ENCODE peak calls at places on chromosome 11, in six cellular contexts. One of them, this sample, is unnamed.

GRCh38 chr11:70490208-70490607 is 91.9 kb downstream of the CTTN start:
- DNase-seq in fibroblast of mammary gland: no peak
- DNase-seq in epithelial cell of esophagus: no peak
- DNase-seq in stimulated activated CD4-positive, alpha-beta T cell treated with anti-CD3 and anti-CD28 coated beads, Interleukin-2, amount 100 ng/mL, for 4 hours: no peak
- DNase-seq in naive thymus-derived CD8-positive, alpha-beta T cell: no peak
- DNase-seq in astrocyte of the spinal cord: no peak
- DNase-seq in this sample: no peak

GRCh38 chr11:35553831-35554230 is 28.4 kb upstream of the PAMR1 start:
- DNase-seq in fibroblast of mammary gland: peak; percentile 92
- DNase-seq in epithelial cell of esophagus: no peak
- DNase-seq in stimulated activated CD4-positive, alpha-beta T cell treated with anti-CD3 and anti-CD28 coated beads, Interleukin-2, amount 100 ng/mL, for 4 hours: no peak
- DNase-seq in naive thymus-derived CD8-positive, alpha-beta T cell: no peak
- DNase-seq in astrocyte of the spinal cord: peak; percentile 95
- DNase-seq in this sample: no peak

GRCh38 chr11:108324587-108324986 is 101.7 kb downstream of the ATM start:
- DNase-seq in fibroblast of mammary gland: peak; percentile 46
- DNase-seq in epithelial cell of esophagus: peak; percentile 29
- DNase-seq in stimulated activated CD4-positive, alpha-beta T cell treated with anti-CD3 and anti-CD28 coated beads, Interleukin-2, amount 100 ng/mL, for 4 hours: no peak
- DNase-seq in naive thymus-derived CD8-positive, alpha-beta T cell: no peak
- DNase-seq in astrocyte of the spinal cord: peak; percentile 30
- DNase-seq in this sample: peak; percentile 5

GRCh38 chr11:60944504-60945294 is 7.3 kb downstream of the SLC15A3 start:
- DNase-seq in fibroblast of mammary gland: no peak
- DNase-seq in epithelial cell of esophagus: no peak
- DNase-seq in stimulated activated CD4-positive, alpha-beta T cell treated with anti-CD3 and anti-CD28 coated beads, Interleukin-2, amount 100 ng/mL, for 4 hours: no peak
- DNase-seq in naive thymus-derived CD8-positive, alpha-beta T cell: no peak
- DNase-seq in astrocyte of the spinal cord: no peak
- DNase-seq in this sample: no peak

GRCh38 chr11:17673951-17674350 is 45.4 kb upstream of the MYOD1 start:
- DNase-seq in fibroblast of mammary gland: no peak
- DNase-seq in epithelial cell of esophagus: peak; percentile 22
- DNase-seq in stimulated activated CD4-positive, alpha-beta T cell treated with anti-CD3 and anti-CD28 coated beads, Interleukin-2, amount 100 ng/mL, for 4 hours: no peak
- DNase-seq in naive thymus-derived CD8-positive, alpha-beta T cell: no peak
- DNase-seq in astrocyte of the spinal cord: peak; percentile 33
- DNase-seq in this sample: peak; percentile 29

GRCh38 chr11:96332236-96332761 is 10.7 kb downstream of the MAML2 start:
- DNase-seq in fibroblast of mammary gland: no peak
- DNase-seq in epithelial cell of esophagus: peak; percentile 53
- DNase-seq in stimulated activated CD4-positive, alpha-beta T cell treated with anti-CD3 and anti-CD28 coated beads, Interleukin-2, amount 100 ng/mL, for 4 hours: no peak
- DNase-seq in naive thymus-derived CD8-positive, alpha-beta T cell: no peak
- DNase-seq in astrocyte of the spinal cord: no peak
- DNase-seq in this sample: no peak

GRCh38 chr11:110000045-110000502 is 93.1 kb upstream of the ZC3H12C start:
- DNase-seq in fibroblast of mammary gland: peak; percentile 93
- DNase-seq in epithelial cell of esophagus: peak; percentile 65
- DNase-seq in stimulated activated CD4-positive, alpha-beta T cell treated with anti-CD3 and anti-CD28 coated beads, Interleukin-2, amount 100 ng/mL, for 4 hours: no peak
- DNase-seq in naive thymus-derived CD8-positive, alpha-beta T cell: no peak
- DNase-seq in astrocyte of the spinal cord: peak; percentile 96
- DNase-seq in this sample: peak; percentile 73

GRCh38 chr11:33500865-33501479 is 199.7 kb downstream of the C11orf91 start:
- DNase-seq in fibroblast of mammary gland: peak; percentile 62
- DNase-seq in epithelial cell of esophagus: peak; percentile 63
- DNase-seq in stimulated activated CD4-positive, alpha-beta T cell treated with anti-CD3 and anti-CD28 coated beads, Interleukin-2, amount 100 ng/mL, for 4 hours: no peak
- DNase-seq in naive thymus-derived CD8-positive, alpha-beta T cell: no peak
- DNase-seq in astrocyte of the spinal cord: peak; percentile 63
- DNase-seq in this sample: peak; percentile 31

GRCh38 chr11:48103621-48104561 is 112.7 kb upstream of the OR4B1 start:
- DNase-seq in fibroblast of mammary gland: no peak
- DNase-seq in epithelial cell of esophagus: no peak
- DNase-seq in stimulated activated CD4-positive, alpha-beta T cell treated with anti-CD3 and anti-CD28 coated beads, Interleukin-2, amount 100 ng/mL, for 4 hours: no peak
- DNase-seq in naive thymus-derived CD8-positive, alpha-beta T cell: no peak
- DNase-seq in astrocyte of the spinal cord: no peak
- DNase-seq in this sample: peak; percentile 66

GRCh38 chr11:105045897-105046296 is 762 bp upstream of the CARD16 start:
- DNase-seq in fibroblast of mammary gland: peak; percentile 44
- DNase-seq in epithelial cell of esophagus: peak; percentile 29
- DNase-seq in stimulated activated CD4-positive, alpha-beta T cell treated with anti-CD3 and anti-CD28 coated beads, Interleukin-2, amount 100 ng/mL, for 4 hours: no peak
- DNase-seq in naive thymus-derived CD8-positive, alpha-beta T cell: no peak
- DNase-seq in astrocyte of the spinal cord: no peak
- DNase-seq in this sample: no peak

GRCh38 chr11:104763930-104764717 is 134.1 kb downstream of the CASP12 start:
- DNase-seq in fibroblast of mammary gland: no peak
- DNase-seq in epithelial cell of esophagus: no peak
- DNase-seq in stimulated activated CD4-positive, alpha-beta T cell treated with anti-CD3 and anti-CD28 coated beads, Interleukin-2, amount 100 ng/mL, for 4 hours: no peak
- DNase-seq in naive thymus-derived CD8-positive, alpha-beta T cell: no peak
- DNase-seq in astrocyte of the spinal cord: no peak
- DNase-seq in this sample: no peak

GRCh38 chr11:1619449-1619848 is 2.5 kb downstream of the KRTAP5-4 start:
- DNase-seq in fibroblast of mammary gland: no peak
- DNase-seq in epithelial cell of esophagus: no peak
- DNase-seq in stimulated activated CD4-positive, alpha-beta T cell treated with anti-CD3 and anti-CD28 coated beads, Interleukin-2, amount 100 ng/mL, for 4 hours: no peak
- DNase-seq in naive thymus-derived CD8-positive, alpha-beta T cell: no peak
- DNase-seq in astrocyte of the spinal cord: no peak
- DNase-seq in this sample: peak; percentile 23

GRCh38 chr11:86193297-86194095 is 51.1 kb upstream of the EED start:
- DNase-seq in fibroblast of mammary gland: peak; percentile 85
- DNase-seq in epithelial cell of esophagus: peak; percentile 78
- DNase-seq in stimulated activated CD4-positive, alpha-beta T cell treated with anti-CD3 and anti-CD28 coated beads, Interleukin-2, amount 100 ng/mL, for 4 hours: peak; percentile 60
- DNase-seq in naive thymus-derived CD8-positive, alpha-beta T cell: peak; percentile 37
- DNase-seq in astrocyte of the spinal cord: peak; percentile 79
- DNase-seq in this sample: peak; percentile 69

GRCh38 chr11:105456950-105457349 is 152.9 kb upstream of the GRIA4 start:
- DNase-seq in fibroblast of mammary gland: no peak
- DNase-seq in epithelial cell of esophagus: no peak
- DNase-seq in stimulated activated CD4-positive, alpha-beta T cell treated with anti-CD3 and anti-CD28 coated beads, Interleukin-2, amount 100 ng/mL, for 4 hours: no peak
- DNase-seq in naive thymus-derived CD8-positive, alpha-beta T cell: no peak
- DNase-seq in astrocyte of the spinal cord: no peak
- DNase-seq in this sample: no peak

GRCh38 chr11:47905358-47906059 is 57.4 kb upstream of the NUP160 start:
- DNase-seq in fibroblast of mammary gland: no peak
- DNase-seq in epithelial cell of esophagus: peak; percentile 69
- DNase-seq in stimulated activated CD4-positive, alpha-beta T cell treated with anti-CD3 and anti-CD28 coated beads, Interleukin-2, amount 100 ng/mL, for 4 hours: no peak
- DNase-seq in naive thymus-derived CD8-positive, alpha-beta T cell: no peak
- DNase-seq in astrocyte of the spinal cord: peak; percentile 26
- DNase-seq in this sample: no peak